ENCODE peak calls at places on chromosomes 7 and 10, in nine cellular contexts. W is A549, P is right cardiac atrium, J is NB4, E is colonic mucosa, F is K562, X is fibroblast of lung, B is left ventricle myocardium inferior, V is astrocyte of the cerebellum. M is an unnamed sample.

GRCh38 chr7:44761207-44762161 is 12.8 kb downstream of the ZMIZ2 start:
- DNase-seq in W (no peak), P (peak; percentile 88), J (no peak), E (peak; percentile 90), F (peak; percentile 94), X (no peak), B (peak; percentile 73), V (no peak), M (no peak)

GRCh38 chr7:155467846-155468821 is 10.2 kb downstream of the EN2 start:
- DNase-seq in W (no peak), P (no peak), J (peak; percentile 55), E (no peak), F (no peak), X (no peak), B (no peak), V (no peak), M (no peak)

GRCh38 chr10:132469197-132469942 is 68.2 kb upstream of the INPP5A start:
- DNase-seq in W (no peak), P (peak; percentile 83), J (no peak), E (no peak), F (no peak), X (no peak), B (peak; percentile 46), V (no peak), M (no peak)

GRCh38 chr10:52677087-52677486 is 95.5 kb downstream of the MBL2 start:
- DNase-seq in W (no peak), P (no peak), J (no peak), E (no peak), F (no peak), X (peak; percentile 25), B (no peak), V (no peak), M (no peak)

GRCh38 chr7:130397056-130397455 is 16.8 kb downstream of the CPA1 start:
- DNase-seq in W (no peak), P (no peak), J (no peak), E (no peak), F (no peak), X (no peak), B (no peak), V (no peak), M (no peak)

GRCh38 chr7:83842894-83843293 is 194.0 kb upstream of the SEMA3E start:
- DNase-seq in W (no peak), P (no peak), J (no peak), E (no peak), F (no peak), X (no peak), B (no peak), V (no peak), M (no peak)

GRCh38 chr7:85004402-85004801 is 182.5 kb downstream of the SEMA3D start:
- DNase-seq in W (no peak), P (no peak), J (no peak), E (no peak), F (no peak), X (no peak), B (no peak), V (peak; percentile 23), M (no peak)

GRCh38 chr10:54958844-54959243 is 157.8 kb upstream of the PCDH15 start:
- DNase-seq in W (no peak), P (no peak), J (no peak), E (no peak), F (no peak), X (no peak), B (no peak), V (no peak), M (no peak)

GRCh38 chr10:43983405-43983804 is 334.7 kb upstream of the ZNF32 start:
- DNase-seq in W (no peak), P (no peak), J (no peak), E (no peak), F (no peak), X (no peak), B (no peak), V (no peak), M (no peak)

GRCh38 chr7:156155988-156156733 is 343.9 kb upstream of the SHH start:
- DNase-seq in W (no peak), P (no peak), J (no peak), E (no peak), F (no peak), X (no peak), B (no peak), V (no peak), M (no peak)

GRCh38 chr7:116512524-116513188 is 12.2 kb upstream of the CAV1 start:
- DNase-seq in W (no peak), P (no peak), J (no peak), E (no peak), F (no peak), X (peak; percentile 84), B (no peak), V (no peak), M (no peak)
- H3K4me3 ChIP-seq in W (peak overlapping the region; percentile 39), P (peak overlapping the region; percentile 56), J (peak overlapping the region; percentile 73), E (no peak overlapping the region), F (no peak overlapping the region), X (no peak overlapping the region), B (peak overlapping the region; percentile 64), V (no peak overlapping the region), M (no peak overlapping the region)

DNA sequence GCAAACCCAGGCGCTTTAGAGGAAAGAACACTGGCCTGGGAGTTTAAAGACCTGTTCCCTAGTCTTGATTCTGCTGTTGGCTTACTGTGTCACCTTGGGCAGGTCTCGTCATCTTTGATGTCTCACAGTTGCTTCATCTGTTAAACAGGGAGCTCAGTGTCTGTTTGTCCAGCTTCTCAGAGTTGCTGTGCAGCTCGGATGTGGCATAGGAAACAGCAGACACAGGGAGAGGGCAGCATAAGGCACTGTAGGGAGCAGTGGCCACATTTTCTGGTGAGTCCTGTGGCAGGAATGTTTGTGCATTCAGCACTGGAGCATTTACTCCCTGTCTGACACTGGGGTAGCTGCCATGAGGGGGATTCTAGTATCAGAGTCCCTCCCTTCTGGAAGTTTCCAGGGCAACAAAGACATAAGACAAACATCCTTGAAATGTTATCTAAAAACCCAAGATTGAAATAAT is 2.0 kb downstream of the REPIN1 start:
- DNase-seq in W (no peak), P (no peak), J (no peak), E (no peak), F (no peak), X (peak; percentile 83), B (no peak), V (no peak), M (no peak)
- H3K4me3 ChIP-seq in W (peak overlapping the region; percentile 96), P (no peak overlapping the region), J (peak overlapping the region; percentile 22), E (peak overlapping the region; percentile 65), F (peak overlapping the region; percentile 79), X (no peak overlapping the region), B (peak overlapping the region; percentile 96), V (no peak overlapping the region), M (no peak overlapping the region)

GRCh38 chr10:130454543-130455000 is 318.4 kb downstream of the GLRX3 start:
- DNase-seq in W (no peak), P (no peak), J (no peak), E (no peak), F (no peak), X (no peak), B (no peak), V (no peak), M (no peak)

GRCh38 chr10:130453721-130454542 is 317.7 kb downstream of the GLRX3 start:
- DNase-seq in W (no peak), P (no peak), J (no peak), E (no peak), F (no peak), X (no peak), B (no peak), V (no peak), M (no peak)

GRCh38 chr10:130455791-130456190 is 319.6 kb downstream of the GLRX3 start:
- DNase-seq in W (no peak), P (no peak), J (no peak), E (no peak), F (no peak), X (no peak), B (no peak), V (no peak), M (no peak)

GRCh38 chr10:130456616-130457015 is 320.4 kb downstream of the GLRX3 start:
- DNase-seq in W (no peak), P (no peak), J (no peak), E (no peak), F (no peak), X (no peak), B (no peak), V (no peak), M (no peak)

GRCh38 chr10:130455111-130455695 is 319.0 kb downstream of the GLRX3 start:
- DNase-seq in W (no peak), P (no peak), J (no peak), E (no peak), F (no peak), X (no peak), B (no peak), V (no peak), M (no peak)
- H3K4me3 ChIP-seq in W (no peak overlapping the region), P (no peak overlapping the region), J (no peak overlapping the region), E (no peak overlapping the region), F (no peak overlapping the region), X (no peak overlapping the region), B (no peak overlapping the region), V (no peak overlapping the region), M (no peak overlapping the region)

GRCh38 chr10:73493781-73494180 is 2.0 kb downstream of the PPP3CB start:
- DNase-seq in W (no peak), P (no peak), J (no peak), E (no peak), F (no peak), X (peak; percentile 71), B (no peak), V (no peak), M (no peak)

GRCh38 chr10:73494877-73495225 is 973 bp downstream of the PPP3CB start:
- DNase-seq in W (peak; percentile 6), P (no peak), J (no peak), E (no peak), F (no peak), X (peak; percentile 33), B (no peak), V (no peak), M (no peak)

GRCh38 chr10:73495226-73495883 is 469 bp downstream of the PPP3CB start:
- DNase-seq in W (peak; percentile 81), P (peak; percentile 96), J (peak; percentile 98), E (peak; percentile 94), F (peak; percentile 97), X (peak; percentile 91), B (peak; percentile 90), V (peak; percentile 24), M (peak; percentile 89)

GRCh38 chr10:73495884-73496674 is at the start of gene PPP3CB:
- DNase-seq in W (peak; percentile 86), P (peak; percentile 96), J (peak; percentile 98), E (peak; percentile 91), F (peak; percentile 99), X (peak; percentile 99), B (peak; percentile 93), V (peak; percentile 96), M (peak; percentile 94)

DNA sequence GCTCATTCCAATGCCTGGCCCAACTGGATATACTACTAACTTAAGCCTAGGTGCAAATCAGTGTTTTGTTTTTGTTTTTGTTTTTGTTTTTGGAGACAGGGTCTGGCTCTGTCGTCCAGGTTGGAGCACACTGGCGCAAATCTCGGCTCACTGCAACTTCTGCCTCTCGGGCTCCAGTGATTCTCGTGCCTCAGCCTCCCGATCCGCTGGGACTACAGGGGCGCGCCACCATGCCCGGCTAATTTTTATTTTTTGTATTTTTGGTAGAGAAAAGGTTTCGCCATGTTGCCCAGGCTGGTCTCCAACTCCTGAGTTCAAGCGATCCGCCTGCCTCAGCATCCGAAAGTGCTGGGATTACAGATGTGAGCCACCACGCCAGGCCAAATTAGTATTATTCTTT is 1.6 kb downstream of the PPP3CB start:
- DNase-seq in W (no peak), P (no peak), J (no peak), E (no peak), F (no peak), X (no peak), B (no peak), V (no peak), M (no peak)
- H3K4me3 ChIP-seq in W (peak overlapping the region; percentile 77), P (peak overlapping the region; percentile 91), J (peak overlapping the region; percentile 81), E (peak overlapping the region; percentile 69), F (no peak overlapping the region), X (peak overlapping the region; percentile 62), B (peak overlapping the region; percentile 97), V (peak overlapping the region; percentile 74), M (no peak overlapping the region)

GRCh38 chr7:139094596-139094995 is 14.9 kb downstream of the ZC3HAV1 start:
- DNase-seq in W (no peak), P (no peak), J (no peak), E (no peak), F (peak; percentile 42), X (no peak), B (no peak), V (no peak), M (no peak)
- H3K4me3 ChIP-seq in W (no peak overlapping the region), P (no peak overlapping the region), J (no peak overlapping the region), E (no peak overlapping the region), F (no peak overlapping the region), X (no peak overlapping the region), B (no peak overlapping the region), V (no peak overlapping the region), M (no peak overlapping the region)

M was measured in WERI-Rb-1.